ENCODE peak calls at places on chromosomes 12 and 14, in eight cellular contexts. One of them, this sample, is unnamed.

GRCh38 chr12:58596381-58596780 is 323.9 kb downstream of the LRIG3 start:
- DNase-seq in stimulated activated CD4-positive, alpha-beta T cell treated with anti-CD3 and anti-CD28 coated beads, Interleukin-4, amount 100 ng/mL, for 24 hours: no peak
- DNase-seq in hepatic stellate cell: no peak
- DNase-seq in mucosa of descending colon: no peak
- DNase-seq in HS-5: no peak
- DNase-seq in hypothalamus: no peak
- DNase-seq in GDM1: no peak
- DNase-seq in HEK293T: no peak
- DNase-seq in this sample: peak; percentile 47

GRCh38 chr12:12349711-12350665 is at the start of gene MANSC1:
- DNase-seq in stimulated activated CD4-positive, alpha-beta T cell treated with anti-CD3 and anti-CD28 coated beads, Interleukin-4, amount 100 ng/mL, for 24 hours: peak; percentile 42
- DNase-seq in hepatic stellate cell: peak; percentile 49
- DNase-seq in mucosa of descending colon: peak; percentile 90
- DNase-seq in HS-5: no peak
- DNase-seq in hypothalamus: peak; percentile 23
- DNase-seq in GDM1: no peak
- DNase-seq in HEK293T: peak; percentile 61
- DNase-seq in this sample: peak; percentile 50

GRCh38 chr14:89188492-89188891 is 228.5 kb downstream of the FOXN3 start:
- DNase-seq in stimulated activated CD4-positive, alpha-beta T cell treated with anti-CD3 and anti-CD28 coated beads, Interleukin-4, amount 100 ng/mL, for 24 hours: no peak
- DNase-seq in hepatic stellate cell: no peak
- DNase-seq in mucosa of descending colon: no peak
- DNase-seq in HS-5: no peak
- DNase-seq in hypothalamus: no peak
- DNase-seq in GDM1: no peak
- DNase-seq in HEK293T: no peak
- DNase-seq in this sample: no peak

GRCh38 chr12:57069522-57069921 is 9.1 kb downstream of the NEMP1 start:
- DNase-seq in stimulated activated CD4-positive, alpha-beta T cell treated with anti-CD3 and anti-CD28 coated beads, Interleukin-4, amount 100 ng/mL, for 24 hours: peak; percentile 70
- DNase-seq in hepatic stellate cell: peak; percentile 54
- DNase-seq in mucosa of descending colon: no peak
- DNase-seq in HS-5: peak; percentile 33
- DNase-seq in hypothalamus: no peak
- DNase-seq in GDM1: peak; percentile 80
- DNase-seq in HEK293T: peak; percentile 56
- DNase-seq in this sample: peak; percentile 74

GRCh38 chr12:23221066-23221465 is 596.1 kb downstream of the ETNK1 start:
- DNase-seq in stimulated activated CD4-positive, alpha-beta T cell treated with anti-CD3 and anti-CD28 coated beads, Interleukin-4, amount 100 ng/mL, for 24 hours: no peak
- DNase-seq in hepatic stellate cell: no peak
- DNase-seq in mucosa of descending colon: no peak
- DNase-seq in HS-5: no peak
- DNase-seq in hypothalamus: no peak
- DNase-seq in GDM1: no peak
- DNase-seq in HEK293T: peak; percentile 45
- DNase-seq in this sample: no peak

GRCh38 chr12:118187746-118188390 is 51.9 kb downstream of the PEBP1 start:
- DNase-seq in stimulated activated CD4-positive, alpha-beta T cell treated with anti-CD3 and anti-CD28 coated beads, Interleukin-4, amount 100 ng/mL, for 24 hours: no peak
- DNase-seq in hepatic stellate cell: no peak
- DNase-seq in mucosa of descending colon: no peak
- DNase-seq in HS-5: no peak
- DNase-seq in hypothalamus: no peak
- DNase-seq in GDM1: no peak
- DNase-seq in HEK293T: no peak
- DNase-seq in this sample: no peak

GRCh38 chr12:1126089-1126488 is 135.1 kb downstream of the ERC1 start:
- DNase-seq in stimulated activated CD4-positive, alpha-beta T cell treated with anti-CD3 and anti-CD28 coated beads, Interleukin-4, amount 100 ng/mL, for 24 hours: no peak
- DNase-seq in hepatic stellate cell: no peak
- DNase-seq in mucosa of descending colon: no peak
- DNase-seq in HS-5: no peak
- DNase-seq in hypothalamus: no peak
- DNase-seq in GDM1: no peak
- DNase-seq in HEK293T: no peak
- DNase-seq in this sample: no peak

GRCh38 chr12:67357726-67358125 is 88.6 kb downstream of the CAND1 start:
- DNase-seq in stimulated activated CD4-positive, alpha-beta T cell treated with anti-CD3 and anti-CD28 coated beads, Interleukin-4, amount 100 ng/mL, for 24 hours: no peak
- DNase-seq in hepatic stellate cell: no peak
- DNase-seq in mucosa of descending colon: no peak
- DNase-seq in HS-5: no peak
- DNase-seq in hypothalamus: no peak
- DNase-seq in GDM1: no peak
- DNase-seq in HEK293T: no peak
- DNase-seq in this sample: no peak

GRCh38 chr12:9947674-9948073 is 15.5 kb upstream of the CLEC2A start:
- DNase-seq in stimulated activated CD4-positive, alpha-beta T cell treated with anti-CD3 and anti-CD28 coated beads, Interleukin-4, amount 100 ng/mL, for 24 hours: no peak
- DNase-seq in hepatic stellate cell: no peak
- DNase-seq in mucosa of descending colon: no peak
- DNase-seq in HS-5: no peak
- DNase-seq in hypothalamus: no peak
- DNase-seq in GDM1: no peak
- DNase-seq in HEK293T: no peak
- DNase-seq in this sample: no peak

GRCh38 chr12:52832960-52833905 is 878 bp downstream of the KRT79 start:
- DNase-seq in stimulated activated CD4-positive, alpha-beta T cell treated with anti-CD3 and anti-CD28 coated beads, Interleukin-4, amount 100 ng/mL, for 24 hours: no peak
- DNase-seq in hepatic stellate cell: no peak
- DNase-seq in mucosa of descending colon: no peak
- DNase-seq in HS-5: no peak
- DNase-seq in hypothalamus: no peak
- DNase-seq in GDM1: no peak
- DNase-seq in HEK293T: no peak
- DNase-seq in this sample: no peak

GRCh38 chr12:104223599-104224168 is 8.1 kb downstream of the TXNRD1 start:
- DNase-seq in stimulated activated CD4-positive, alpha-beta T cell treated with anti-CD3 and anti-CD28 coated beads, Interleukin-4, amount 100 ng/mL, for 24 hours: no peak
- DNase-seq in hepatic stellate cell: no peak
- DNase-seq in mucosa of descending colon: no peak
- DNase-seq in HS-5: no peak
- DNase-seq in hypothalamus: no peak
- DNase-seq in GDM1: no peak
- DNase-seq in HEK293T: no peak
- DNase-seq in this sample: peak; percentile 33

GRCh38 chr12:55842681-55843429 is at the start of gene MMP19:
- DNase-seq in stimulated activated CD4-positive, alpha-beta T cell treated with anti-CD3 and anti-CD28 coated beads, Interleukin-4, amount 100 ng/mL, for 24 hours: no peak
- DNase-seq in hepatic stellate cell: peak; percentile 75
- DNase-seq in mucosa of descending colon: no peak
- DNase-seq in HS-5: peak; percentile 53
- DNase-seq in hypothalamus: no peak
- DNase-seq in GDM1: no peak
- DNase-seq in HEK293T: no peak
- DNase-seq in this sample: peak; percentile 35

GRCh38 chr12:69345077-69345476 is 3.1 kb upstream of the LYZ start:
- DNase-seq in stimulated activated CD4-positive, alpha-beta T cell treated with anti-CD3 and anti-CD28 coated beads, Interleukin-4, amount 100 ng/mL, for 24 hours: no peak
- DNase-seq in hepatic stellate cell: no peak
- DNase-seq in mucosa of descending colon: no peak
- DNase-seq in HS-5: no peak
- DNase-seq in hypothalamus: no peak
- DNase-seq in GDM1: no peak
- DNase-seq in HEK293T: no peak
- DNase-seq in this sample: no peak

GRCh38 chr12:175250-175649 is 38.7 kb downstream of the SLC6A12 start:
- DNase-seq in stimulated activated CD4-positive, alpha-beta T cell treated with anti-CD3 and anti-CD28 coated beads, Interleukin-4, amount 100 ng/mL, for 24 hours: no peak
- DNase-seq in hepatic stellate cell: peak; percentile 54
- DNase-seq in mucosa of descending colon: no peak
- DNase-seq in HS-5: no peak
- DNase-seq in hypothalamus: no peak
- DNase-seq in GDM1: no peak
- DNase-seq in HEK293T: no peak
- DNase-seq in this sample: peak; percentile 19

GRCh38 chr14:52948039-52948438 is 2.8 kb downstream of the FERMT2 start:
- DNase-seq in stimulated activated CD4-positive, alpha-beta T cell treated with anti-CD3 and anti-CD28 coated beads, Interleukin-4, amount 100 ng/mL, for 24 hours: no peak
- DNase-seq in hepatic stellate cell: no peak
- DNase-seq in mucosa of descending colon: no peak
- DNase-seq in HS-5: no peak
- DNase-seq in hypothalamus: no peak
- DNase-seq in GDM1: no peak
- DNase-seq in HEK293T: no peak
- DNase-seq in this sample: peak; percentile 7

GRCh38 chr12:32390572-32391219 is 8.7 kb upstream of the FGD4 start:
- DNase-seq in stimulated activated CD4-positive, alpha-beta T cell treated with anti-CD3 and anti-CD28 coated beads, Interleukin-4, amount 100 ng/mL, for 24 hours: no peak
- DNase-seq in hepatic stellate cell: no peak
- DNase-seq in mucosa of descending colon: no peak
- DNase-seq in HS-5: no peak
- DNase-seq in hypothalamus: no peak
- DNase-seq in GDM1: no peak
- DNase-seq in HEK293T: no peak
- DNase-seq in this sample: peak; percentile 57

GRCh38 chr14:86790408-86791364 is 1202.3 kb downstream of the GALC start:
- DNase-seq in stimulated activated CD4-positive, alpha-beta T cell treated with anti-CD3 and anti-CD28 coated beads, Interleukin-4, amount 100 ng/mL, for 24 hours: no peak
- DNase-seq in hepatic stellate cell: no peak
- DNase-seq in mucosa of descending colon: no peak
- DNase-seq in HS-5: no peak
- DNase-seq in hypothalamus: no peak
- DNase-seq in GDM1: no peak
- DNase-seq in HEK293T: no peak
- DNase-seq in this sample: peak; percentile 13

GRCh38 chr12:77392467-77392866 is 327.1 kb upstream of the E2F7 start:
- DNase-seq in stimulated activated CD4-positive, alpha-beta T cell treated with anti-CD3 and anti-CD28 coated beads, Interleukin-4, amount 100 ng/mL, for 24 hours: no peak
- DNase-seq in hepatic stellate cell: no peak
- DNase-seq in mucosa of descending colon: no peak
- DNase-seq in HS-5: no peak
- DNase-seq in hypothalamus: no peak
- DNase-seq in GDM1: no peak
- DNase-seq in HEK293T: no peak
- DNase-seq in this sample: no peak

GRCh38 chr12:6037459-6037858 is 87.0 kb downstream of the VWF start:
- DNase-seq in stimulated activated CD4-positive, alpha-beta T cell treated with anti-CD3 and anti-CD28 coated beads, Interleukin-4, amount 100 ng/mL, for 24 hours: no peak
- DNase-seq in hepatic stellate cell: no peak
- DNase-seq in mucosa of descending colon: no peak
- DNase-seq in HS-5: no peak
- DNase-seq in hypothalamus: no peak
- DNase-seq in GDM1: no peak
- DNase-seq in HEK293T: no peak
- DNase-seq in this sample: no peak

This sample was measured in kidney tubule cell.